ENCODE peak calls at places on chromosomes 13 and 19, in seven cellular contexts. U is AG04450, R is T-helper 17 cell, F is lung, B is GM19239, C is amygdala, E is HS-27A. V is an unnamed sample.

GRCh38 chr19:10763828-10764339 is 46.0 kb downstream of the DNM2 start:
- DNase-seq in U (no peak), R (no peak), E (no peak), C (no peak), B (no peak), F (no peak), V (no peak)

GRCh38 chr19:2607712-2608601 is 94.5 kb downstream of the GNG7 start:
- DNase-seq in E (no peak), B (no peak), C (no peak), U (no peak), F (no peak), R (peak), V (no peak)

GRCh38 chr13:40261947-40262346 is 404.5 kb downstream of the FOXO1 start:
- DNase-seq in U (no peak), E (no peak), B (no peak), R (no peak), F (no peak), C (no peak), V (no peak)

GRCh38 chr19:53057904-53058579 is 13.5 kb downstream of the ERVV-2 start:
- DNase-seq in B (no peak), F (no peak), R (no peak), C (no peak), E (no peak), U (no peak), V (no peak)

GRCh38 chr13:114315074-114315785 is 927 bp downstream of the CHAMP1 start:
- DNase-seq in E (no peak), U (no peak), C (no peak), R (no peak), B (no peak), F (no peak), V (no peak)

GRCh38 chr19:39845621-39846175 is 481 bp downstream of the FBL start:
- DNase-seq in C (no peak), R (no peak), U (no peak), E (peak), B (no peak), F (no peak), V (no peak)

GRCh38 chr19:17610384-17610783 is 54.9 kb downstream of the COLGALT1 start:
- DNase-seq in C (no peak), B (peak), U (no peak), E (no peak), R (no peak), F (no peak), V (no peak)

GRCh38 chr19:10643166-10643967 is 10.8 kb upstream of the ILF3 start:
- DNase-seq in C (no peak), U (no peak), R (no peak), F (no peak), B (no peak), E (no peak), V (no peak)

GRCh38 chr13:32639502-32640105 is 53.4 kb downstream of the PDS5B start:
- DNase-seq in E (no peak), F (no peak), R (no peak), U (peak), B (peak), C (no peak), V (peak)

GRCh38 chr13:53124568-53125094 is 96.0 kb downstream of the OLFM4 start:
- DNase-seq in E (no peak), B (no peak), C (no peak), F (no peak), U (no peak), R (no peak), V (no peak)

GRCh38 chr13:43132228-43132627 is 108.8 kb downstream of the DNAJC15 start:
- DNase-seq in B (peak), R (no peak), E (no peak), F (no peak), C (no peak), U (no peak), V (peak)

GRCh38 chr13:89455741-89456140 is 1784.6 kb downstream of the SLITRK5 start:
- DNase-seq in F (no peak), R (no peak), E (no peak), B (no peak), C (no peak), U (no peak), V (peak)

GRCh38 chr13:35388979-35389378 is 87.5 kb downstream of the MAB21L1 start:
- DNase-seq in U (no peak), E (no peak), C (no peak), F (no peak), R (no peak), B (no peak), V (no peak)

GRCh38 chr13:113582841-113583631 is 1.5 kb upstream of the TFDP1 start:
- DNase-seq in C (no peak), U (no peak), B (no peak), F (peak), E (no peak), R (no peak), V (no peak)

GRCh38 chr19:17365361-17365760 is 11.8 kb downstream of the PLVAP start:
- DNase-seq in F (no peak), R (no peak), E (no peak), U (no peak), B (no peak), C (no peak), V (no peak)

GRCh38 chr19:40257096-40257517 is 28.0 kb downstream of the AKT2 start:
- DNase-seq in E (no peak), F (no peak), U (no peak), B (no peak), C (no peak), R (no peak), V (no peak)

GRCh38 chr13:74450525-74450845 is 316.3 kb upstream of the KLF12 start:
- DNase-seq in B (no peak), R (no peak), U (no peak), E (no peak), C (no peak), F (no peak), V (no peak)

GRCh38 chr19:18300930-18301717 is 19.7 kb upstream of the JUND start:
- DNase-seq in C (no peak), U (no peak), B (no peak), F (peak), R (no peak), E (no peak), V (no peak)

GRCh38 chr13:76795701-76796695 is 90.2 kb downstream of the KCTD12 start:
- DNase-seq in C (no peak), F (no peak), U (no peak), R (no peak), E (no peak), B (no peak), V (no peak)

V was measured in keratinocyte.